ENCODE peak calls at places on chromosomes 3 and 15, in seven cellular contexts. H, Z, D, L, A, F and O are unnamed samples. For H3K36me3 and H3K4me1, the result is how much of the 10 kb centered on the place peaks cover.

GRCh38 chr3:130699765-130700164 is 46.9 kb downstream of the PIK3R4 start:
- DNase-seq in Z (no peak), F (peak), L (no peak), D (no peak), A (no peak), H (peak), O (peak)

GRCh38 chr3:94101860-94102259 is 39.0 kb downstream of the NSUN3 start:
- DNase-seq in Z (no peak), L (no peak), H (no peak), A (no peak), F (no peak), D (no peak), O (no peak)

GRCh38 chr15:34109775-34110663 is 8.1 kb downstream of the PGBD4 start:
- DNase-seq in Z (no peak), F (peak), L (no peak), H (peak), D (no peak), A (no peak), O (no peak)

GRCh38 chr3:127440384-127440783 is 150.1 kb downstream of the TPRA1 start:
- DNase-seq in H (no peak), A (no peak), D (no peak), Z (peak), F (no peak), L (no peak), O (no peak)

GRCh38 chr3:111967071-111967470 is 11.8 kb upstream of the ABHD10 start:
- DNase-seq in A (no peak), F (no peak), D (no peak), Z (no peak), H (no peak), L (no peak), O (peak)

GRCh38 chr15:49423021-49423420 is at the start of gene FGF7:
- DNase-seq in H (no peak), Z (peak), D (no peak), A (no peak), F (no peak), L (no peak), O (no peak)

GRCh38 chr3:42815826-42816225 is 6.6 kb downstream of the ACKR2 start:
- DNase-seq in H (no peak), A (no peak), F (no peak), L (no peak), Z (no peak), D (no peak), O (no peak)

GRCh38 chr15:31525988-31526665 is 199.5 kb downstream of the KLF13 start:
- DNase-seq in A (no peak), D (no peak), Z (no peak), F (no peak), H (no peak), L (no peak), O (no peak)

GRCh38 chr3:58063022-58063421 is 54.8 kb downstream of the FLNB start:
- DNase-seq in D (no peak), H (no peak), L (no peak), A (no peak), F (no peak), Z (no peak), O (no peak)

GRCh38 chr3:31106912-31107311 is 212.5 kb upstream of the GADL1 start:
- DNase-seq in F (no peak), A (no peak), Z (no peak), L (no peak), H (no peak), D (no peak), O (no peak)

GRCh38 chr3:171876651-171877272 is 33.6 kb downstream of the TMEM212 start:
- DNase-seq in F (no peak), H (no peak), D (no peak), L (no peak), A (no peak), Z (no peak), O (no peak)

GRCh38 chr3:159994182-159994581 is 5.5 kb downstream of the IL12A start:
- DNase-seq in D (no peak), F (no peak), A (no peak), L (no peak), H (no peak), Z (no peak), O (no peak)

GRCh38 chr15:37101634-37102314 is 1.4 kb upstream of the MEIS2 start:
- DNase-seq in L (peak), F (no peak), A (peak), H (no peak), Z (peak), D (peak), O (peak)

GRCh38 chr3:191263365-191263764 is 64.3 kb downstream of the OSTN start:
- DNase-seq in H (no peak), A (no peak), L (no peak), D (no peak), F (no peak), Z (no peak), O (no peak)

GRCh38 chr15:30030350-30030749 is 52.4 kb upstream of the GOLGA8J start:
- DNase-seq in H (no peak), Z (no peak), A (no peak), L (no peak), D (no peak), F (no peak), O (no peak)

GRCh38 chr3:75001330-75001729 is 386.9 kb upstream of the CNTN3 start:
- DNase-seq in A (no peak), Z (no peak), D (no peak), L (no peak), F (no peak), H (no peak), O (no peak)

GRCh38 chr3:171428321-171428787 is 31.9 kb downstream of the TNIK start:
- DNase-seq in H (no peak), F (no peak), A (no peak), D (no peak), Z (no peak), L (no peak), O (no peak)

GRCh38 chr15:49215768-49216739 is 46.0 kb downstream of the GALK2 start:
- DNase-seq in H (no peak), D (no peak), A (no peak), L (peak), F (no peak), Z (no peak), O (peak)

GRCh38 chr3:13687409-13687989 is 138.6 kb downstream of the FBLN2 start:
- DNase-seq in H (no peak), L (no peak), F (no peak), D (no peak), Z (no peak), A (no peak), O (no peak)

DNA sequence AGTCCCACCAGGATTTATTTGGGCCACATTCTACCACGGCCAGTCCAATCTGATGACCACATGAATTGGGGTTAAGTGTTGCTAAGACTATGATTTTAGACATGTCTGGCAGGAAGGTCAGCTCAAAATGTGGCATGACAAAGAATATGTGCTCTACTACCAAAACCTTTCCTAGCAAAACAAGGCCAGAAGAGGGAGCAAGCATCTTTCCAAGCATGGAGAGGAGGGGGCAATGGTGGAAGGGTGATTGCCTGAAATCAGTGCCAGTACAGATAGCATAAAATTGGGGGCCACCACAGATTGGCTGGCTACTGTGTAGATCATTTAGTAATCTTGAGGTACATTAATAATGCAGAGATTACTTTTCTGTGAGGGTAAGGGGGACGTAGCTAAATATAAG is 43.2 kb downstream of the TMEM39A start:
- DNase-seq in Z (no peak), H (no peak), D (no peak), L (no peak), F (no peak), A (no peak), O (no peak)
- H3K4me3 ChIP-seq in Z (no peak), H (no peak), D (no peak), L (no peak), F (no peak), A (no peak), O (no peak)

GRCh38 chr15:59094077-59094476 is 10.9 kb upstream of the CCNB2 start:
- DNase-seq in Z (no peak), A (no peak), F (no peak), H (no peak), D (no peak), L (no peak), O (no peak)

GRCh38 chr15:59099162-59099685 is 5.7 kb upstream of the CCNB2 start:
- DNase-seq in D (no peak), A (no peak), L (no peak), F (no peak), H (no peak), Z (no peak), O (no peak)

GRCh38 chr15:59096429-59096828 is 8.5 kb upstream of the CCNB2 start:
- DNase-seq in Z (no peak), F (no peak), H (no peak), A (no peak), D (no peak), L (no peak), O (no peak)
- H3K36me3 ChIP-seq in Z (under half), F (half or more), H (under half), A (under half), D (half or more), L (under half), O (under half)

GRCh38 chr15:78946493-78946892 is 1.6 kb upstream of the CTSH start:
- DNase-seq in A (no peak), L (no peak), H (no peak), D (no peak), Z (no peak), F (no peak), O (no peak)

GRCh38 chr15:78944202-78944625 is 632 bp downstream of the CTSH start:
- DNase-seq in Z (no peak), L (peak), H (no peak), F (no peak), D (no peak), A (no peak), O (peak)

GRCh38 chr15:78942741-78943140 is 2.1 kb downstream of the CTSH start:
- DNase-seq in A (no peak), H (no peak), F (no peak), D (no peak), Z (no peak), L (no peak), O (no peak)

GRCh38 chr15:78943692-78944091 is 1.2 kb downstream of the CTSH start:
- DNase-seq in A (no peak), D (no peak), L (no peak), F (no peak), Z (no peak), H (no peak), O (no peak)

DNA sequence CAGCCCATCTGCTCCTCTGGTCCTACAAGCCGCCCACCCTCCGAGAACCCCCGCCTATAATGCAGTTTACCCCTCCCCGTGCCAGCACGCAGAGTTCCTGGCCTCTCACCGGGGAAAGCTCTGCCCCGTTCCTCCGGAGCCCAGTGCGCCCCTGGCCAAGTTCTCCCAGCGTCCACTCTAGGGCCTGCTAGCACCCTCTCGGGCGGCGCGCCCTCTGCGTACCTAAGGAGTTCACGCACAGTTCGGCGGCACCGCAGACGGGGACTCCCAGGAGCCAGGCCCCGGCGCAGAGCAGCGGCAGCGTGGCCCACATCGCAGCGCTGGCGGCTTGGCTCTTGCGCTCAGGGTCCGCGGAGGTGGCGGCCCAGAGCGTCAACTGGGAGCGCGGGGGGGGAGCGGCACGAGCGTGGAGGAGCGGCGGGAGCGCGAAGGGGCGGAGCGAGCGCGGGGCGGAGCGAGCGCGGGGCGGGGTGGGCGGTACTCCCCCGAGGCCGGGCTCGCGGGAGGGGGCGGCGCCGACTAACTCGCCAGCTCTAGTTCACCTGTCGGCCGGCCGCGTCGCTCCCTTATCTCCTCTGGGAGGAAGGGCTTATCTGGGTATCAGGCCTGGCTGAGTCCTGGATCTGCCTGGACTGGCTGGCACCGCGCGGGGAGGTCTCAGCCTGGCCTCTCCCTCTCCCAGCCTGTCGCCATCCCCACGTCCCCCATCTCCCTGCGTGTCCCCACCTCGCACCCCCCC is at the start of gene CTSH:
- DNase-seq in L (peak), A (peak), H (peak), D (peak), F (peak), Z (peak), O (peak)
- H3K4me1 ChIP-seq in L (under half), A (under half), H (under half), D (under half), F (under half), Z (under half), O (under half)

GRCh38 chr3:68428495-68428894 is 503.9 kb downstream of the TAFA4 start:
- DNase-seq in A (no peak), L (no peak), Z (no peak), H (no peak), F (no peak), D (no peak), O (no peak)
- H3K4me3 ChIP-seq in A (no peak), L (no peak), Z (no peak), H (no peak), F (no peak), D (no peak), O (no peak)

GRCh38 chr15:45522931-45523331 is 376 bp upstream of the SLC30A4 start:
- DNase-seq in F (peak), L (no peak), H (no peak), D (peak), A (peak), Z (no peak), O (peak)

GRCh38 chr15:45521596-45522167 is 873 bp downstream of the SLC30A4 start:
- DNase-seq in Z (no peak), H (peak), D (no peak), A (no peak), F (peak), L (peak), O (peak)

GRCh38 chr15:45522179-45522930 is at the start of gene SLC30A4:
- DNase-seq in L (peak), D (peak), Z (peak), F (peak), A (peak), H (peak), O (peak)
- H3K36me3 ChIP-seq in L (under half), D (under half), Z (under half), F (under half), A (under half), H (under half), O (under half)

GRCh38 chr3:152357587-152357986 is 88.9 kb downstream of the MBNL1 start:
- DNase-seq in H (no peak), A (no peak), Z (no peak), F (no peak), L (no peak), D (no peak), O (no peak)
- H3K4me1 ChIP-seq in H (half or more), A (under half), Z (under half), F (under half), L (under half), D (under half), O (under half)